ENCODE peak calls at places on chromosome 1, in four cellular contexts. T, L, V and D are unnamed samples.

GRCh38 chr1:85065550-85065949 is 17.2 kb upstream of the MCOLN3 start:
- DNase-seq in L (no peak), V (no peak), T (no peak), D (no peak)

GRCh38 chr1:89994231-89994804 is 592 bp upstream of the ZNF326 start:
- DNase-seq in L (no peak), V (peak), T (no peak), D (no peak)

GRCh38 chr1:155858805-155859233 is 548 bp upstream of the SYT11 start:
- DNase-seq in V (no peak), L (peak), T (no peak), D (no peak)

GRCh38 chr1:224116131-224116530 is 2.2 kb downstream of the FBXO28 start:
- DNase-seq in V (no peak), L (peak), T (no peak), D (no peak)

GRCh38 chr1:22075718-22076117 is 23.2 kb downstream of the CDC42 start:
- DNase-seq in V (no peak), L (no peak), T (no peak), D (no peak)

GRCh38 chr1:226337294-226337870 is 28.4 kb upstream of the LIN9 start:
- DNase-seq in L (no peak), T (no peak), V (no peak), D (no peak)

GRCh38 chr1:33081554-33082305 is 777 bp downstream of the AZIN2 start:
- DNase-seq in L (no peak), T (no peak), V (no peak), D (no peak)

GRCh38 chr1:172601046-172601630 is 57.8 kb upstream of the FASLG start:
- DNase-seq in T (no peak), V (no peak), L (no peak), D (no peak)

GRCh38 chr1:6625579-6626149 is 996 bp downstream of the THAP3 start:
- DNase-seq in L (peak), V (no peak), T (peak), D (no peak)

GRCh38 chr1:171988243-171988642 is 146.9 kb downstream of the DNM3 start:
- DNase-seq in L (no peak), V (no peak), T (no peak), D (no peak)

DNA sequence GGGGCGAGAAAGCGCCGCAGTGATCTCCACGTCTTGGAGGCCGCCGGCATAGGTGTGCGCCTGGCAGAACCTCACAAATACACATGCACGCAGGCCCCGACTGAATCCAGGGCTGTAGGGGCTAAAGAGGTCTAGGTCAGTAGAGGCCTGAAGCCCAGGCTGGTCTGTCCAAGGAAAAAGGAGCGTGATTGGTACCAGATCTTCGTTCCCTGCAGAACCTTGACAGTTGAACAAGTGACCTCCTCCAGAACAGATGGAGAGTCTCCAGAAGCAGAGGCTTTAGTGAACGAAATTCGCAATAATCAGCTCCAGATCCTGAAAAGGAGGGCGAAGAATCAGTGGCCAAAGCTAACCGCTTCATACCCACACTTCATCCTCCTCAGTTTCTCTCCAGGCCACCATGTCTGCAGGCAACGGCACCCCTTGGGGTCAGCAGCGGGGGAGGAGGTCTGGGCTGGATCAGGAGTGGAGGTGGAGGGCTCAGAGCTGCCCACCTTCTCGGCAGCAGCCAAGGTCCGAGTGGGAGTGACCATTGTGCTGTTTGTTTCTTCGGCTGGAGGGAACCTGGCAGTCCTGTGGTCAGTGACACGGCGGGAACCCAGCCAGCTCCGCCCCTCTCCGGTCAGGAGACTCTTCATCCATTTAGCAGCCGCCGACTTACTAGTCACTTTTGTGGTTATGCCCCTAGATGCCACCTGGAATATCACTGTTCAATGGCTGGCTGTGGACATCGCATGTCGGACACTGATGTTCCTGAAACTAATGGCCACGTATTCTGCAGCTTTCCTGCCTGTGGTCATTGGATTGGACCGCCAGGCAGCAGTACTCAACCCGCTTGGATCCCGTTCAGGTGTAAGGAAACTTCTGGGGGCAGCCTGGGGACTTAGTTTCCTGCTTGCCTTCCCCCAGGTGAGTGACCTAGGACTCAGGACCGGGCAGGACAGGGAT is 749 bp upstream of the PEX11B start:
- DNase-seq in L (peak), V (peak), T (peak), D (no peak)
- TF ChIP-seq CTCF in L (no peak), V (no peak), T (no peak), D (no peak)

DNA sequence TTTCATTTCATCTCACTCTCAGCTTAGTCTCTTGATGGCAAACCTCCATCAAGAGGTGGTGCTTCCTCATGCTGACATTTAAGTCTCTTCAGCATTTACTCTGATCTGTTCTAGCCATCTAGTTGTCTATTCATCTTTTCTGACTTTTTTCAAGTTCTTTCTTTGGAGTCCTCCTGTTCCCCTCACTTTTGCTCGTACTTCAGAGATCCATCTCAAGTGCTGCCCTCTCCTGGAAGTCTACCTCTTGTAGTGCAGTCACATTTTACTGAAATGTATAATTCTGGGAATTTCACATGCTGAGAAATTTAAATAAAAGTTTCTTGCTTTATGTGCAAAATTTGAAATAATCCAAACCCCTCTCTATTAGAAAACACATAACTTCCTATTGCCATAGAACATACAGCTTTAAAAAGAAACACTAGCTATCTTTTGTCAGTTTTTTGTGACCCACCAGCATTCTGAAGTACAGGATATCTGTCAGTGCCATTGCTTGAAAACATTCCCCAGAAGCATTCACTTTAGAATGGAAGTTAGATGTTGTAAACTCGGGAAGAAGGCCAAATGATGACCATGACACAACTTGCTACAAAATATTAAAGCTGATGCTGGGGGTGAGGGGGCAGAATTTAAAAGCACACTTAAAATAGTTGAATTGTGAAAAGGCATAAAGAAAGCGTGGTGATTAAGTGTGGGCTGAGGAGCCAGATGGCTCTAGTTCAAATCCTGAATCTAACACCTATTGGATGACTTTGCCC is 21.9 kb downstream of the RLF start:
- DNase-seq in V (no peak), L (peak), T (no peak), D (no peak)
- TF ChIP-seq CTCF in V (no peak), L (no peak), T (no peak), D (peak)

GRCh38 chr1:42456010-42456753 is at the start of the genes PPCS and ZMYND12:
- DNase-seq in T (peak), L (peak), V (peak), D (peak)
- TF ChIP-seq CTCF in T (peak), L (no peak), V (peak), D (no peak)

GRCh38 chr1:41578712-41579335 is 94.3 kb upstream of the EDN2 start:
- DNase-seq in L (peak), T (no peak), V (peak), D (no peak)
- TF ChIP-seq CTCF in L (peak), T (peak), V (peak), D (peak)

DNA sequence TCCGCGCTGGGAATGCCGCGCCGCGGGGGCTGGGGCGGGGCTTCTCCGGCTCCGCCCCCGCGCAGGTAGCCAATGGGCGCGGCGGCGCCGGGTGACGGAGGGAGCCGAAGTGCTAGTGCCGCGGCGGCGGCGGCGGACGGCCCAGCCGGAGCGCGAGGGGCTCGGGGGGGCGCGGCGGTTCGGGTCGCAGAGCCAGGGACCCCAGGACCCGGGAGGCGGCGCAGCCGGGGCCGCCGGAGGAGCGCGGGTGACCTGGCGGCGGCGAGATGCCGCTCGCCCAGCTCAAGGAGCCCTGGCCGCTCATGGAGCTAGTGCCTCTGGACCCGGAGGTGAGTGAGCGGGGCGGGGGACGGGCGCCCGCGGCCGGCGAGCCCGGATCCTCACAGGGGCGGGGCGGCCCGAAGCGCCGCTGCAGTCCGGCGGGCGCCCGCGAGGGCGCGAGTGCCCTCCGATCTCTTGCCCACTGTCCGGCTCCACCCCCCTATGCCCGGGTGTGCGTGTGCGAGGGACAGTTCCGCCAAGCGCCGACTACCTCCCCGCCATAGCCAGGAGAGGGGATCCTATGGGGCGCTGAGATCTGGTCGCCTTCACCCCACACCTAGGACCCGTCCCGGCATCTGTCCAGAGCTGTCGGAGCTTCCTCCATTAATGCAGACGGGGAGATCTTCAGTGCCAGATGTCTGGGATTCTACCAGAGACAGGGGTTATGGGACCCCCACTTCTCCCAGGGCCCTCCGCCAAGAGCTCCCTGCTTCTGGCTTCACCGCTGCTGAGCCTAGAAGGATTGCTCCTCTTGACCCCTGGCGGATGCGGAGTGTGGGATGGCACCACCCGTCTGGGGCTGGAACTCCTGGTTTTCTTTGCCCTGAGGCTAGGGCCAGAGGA is at the start of gene RPS6KA1:
- DNase-seq in L (peak), V (peak), T (peak), D (no peak)
- TF ChIP-seq CTCF in L (no peak), V (no peak), T (no peak), D (no peak)

GRCh38 chr1:38558476-38559179 is 300.9 kb downstream of the RRAGC start:
- DNase-seq in V (peak), T (no peak), L (no peak), D (no peak)
- TF ChIP-seq CTCF in V (no peak), T (no peak), L (no peak), D (no peak)

GRCh38 chr1:30724175-30724574 is 790 bp upstream of the MATN1 start:
- DNase-seq in T (no peak), L (no peak), V (no peak), D (no peak)
- TF ChIP-seq CTCF in T (no peak), L (peak), V (no peak), D (no peak)

DNA sequence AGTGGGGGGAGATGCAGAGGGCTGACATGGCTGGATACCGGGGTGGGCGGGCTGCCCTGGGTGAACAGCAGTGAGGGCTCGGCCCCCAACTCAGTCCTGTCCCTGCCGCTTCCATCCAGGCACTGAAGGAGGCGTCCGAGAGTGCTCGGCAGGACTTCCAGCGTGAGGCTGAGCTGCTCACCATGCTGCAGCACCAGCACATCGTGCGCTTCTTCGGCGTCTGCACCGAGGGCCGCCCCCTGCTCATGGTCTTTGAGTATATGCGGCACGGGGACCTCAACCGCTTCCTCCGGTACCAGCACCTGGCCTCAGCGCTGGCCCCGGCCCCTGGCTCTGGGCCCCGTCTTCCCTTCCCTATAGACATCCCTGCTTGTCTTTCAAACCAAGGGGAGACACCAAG is 15.6 kb downstream of the NTRK1 start:
- DNase-seq in L (no peak), T (no peak), V (no peak), D (no peak)
- TF ChIP-seq CTCF in L (no peak), T (no peak), V (no peak), D (no peak)

GRCh38 chr1:2314297-2314802 is 77.0 kb downstream of the MORN1 start:
- DNase-seq in T (peak), V (peak), L (peak), D (no peak)

GRCh38 chr1:2314803-2315710 is 76.3 kb downstream of the MORN1 start:
- DNase-seq in T (no peak), L (no peak), V (peak), D (no peak)

GRCh38 chr1:2317230-2318065 is 73.9 kb downstream of the MORN1 start:
- DNase-seq in T (no peak), V (no peak), L (no peak), D (no peak)

GRCh38 chr1:2316451-2316940 is 74.9 kb downstream of the MORN1 start:
- DNase-seq in T (no peak), V (no peak), L (no peak), D (no peak)

GRCh38 chr1:2315711-2316450 is 75.5 kb downstream of the MORN1 start:
- DNase-seq in V (no peak), T (no peak), L (no peak), D (no peak)
- TF ChIP-seq CTCF in V (no peak), T (no peak), L (no peak), D (no peak)

GRCh38 chr1:27508139-27508665 is 18.2 kb upstream of the WASF2 start:
- DNase-seq in V (no peak), T (no peak), L (no peak), D (no peak)
- TF ChIP-seq CTCF in V (no peak), T (no peak), L (no peak), D (no peak)